ENCODE peak calls at places on chromosome 9, in nine cellular contexts. K is GM23248; R is CD4-positive, alpha-beta T cell; I is T-helper 17 cell; U is left ventricle myocardium inferior; Q is AG04450; M is stomach; B is MM.1S; S is naive thymus-derived CD4-positive, alpha-beta T cell. X is an unnamed sample.

GRCh38 chr9:88197016-88197415 is 58.7 kb upstream of the SPATA31C2 start:
- DNase-seq in R (no peak), M (no peak), S (no peak), U (no peak), B (no peak), Q (peak; percentile 23), I (no peak), K (peak; percentile 78), X (no peak)

GRCh38 chr9:18438300-18438925 is 35.5 kb upstream of the ADAMTSL1 start:
- DNase-seq in M (peak; percentile 29), B (no peak), S (no peak), I (no peak), K (peak; percentile 72), U (peak; percentile 38), Q (no peak), R (no peak), X (no peak)

GRCh38 chr9:123281659-123282342 is 13.4 kb upstream of the STRBP start:
- DNase-seq in Q (no peak), M (no peak), U (no peak), R (no peak), S (no peak), K (no peak), I (no peak), B (no peak), X (no peak)

GRCh38 chr9:84261082-84261746 is 79.3 kb downstream of the SLC28A3 start:
- DNase-seq in I (peak; percentile 16), K (peak; percentile 85), B (peak; percentile 61), M (peak; percentile 88), S (peak; percentile 31), R (peak; percentile 25), U (peak; percentile 83), Q (peak; percentile 47), X (peak; percentile 81)

GRCh38 chr9:82975176-82975575 is 87.8 kb downstream of the RASEF start:
- DNase-seq in M (no peak), Q (no peak), R (no peak), K (no peak), I (no peak), U (no peak), S (no peak), B (no peak), X (no peak)

GRCh38 chr9:18863821-18864220 is 169.2 kb downstream of the SAXO1 start:
- DNase-seq in U (no peak), K (peak; percentile 56), I (no peak), M (no peak), S (no peak), B (no peak), Q (no peak), R (no peak), X (no peak)

GRCh38 chr9:136910197-136910900 is 24.0 kb downstream of the TRAF2 start:
- DNase-seq in S (no peak), U (no peak), M (no peak), B (no peak), I (no peak), R (no peak), Q (no peak), K (no peak), X (no peak)

GRCh38 chr9:88220652-88221051 is 82.4 kb upstream of the SPATA31C2 start:
- DNase-seq in Q (no peak), R (no peak), S (no peak), B (no peak), U (no peak), I (no peak), M (no peak), K (no peak), X (no peak)

GRCh38 chr9:34984049-34984448 is 5.5 kb upstream of the DNAJB5 start:
- DNase-seq in S (peak; percentile 52), R (no peak), I (no peak), Q (no peak), U (no peak), M (no peak), K (peak; percentile 55), B (peak; percentile 36), X (no peak)

GRCh38 chr9:135046156-135047025 is 41.1 kb upstream of the OLFM1 start:
- DNase-seq in M (peak; percentile 16), Q (no peak), S (no peak), R (no peak), I (no peak), K (no peak), B (no peak), U (no peak), X (no peak)
- H3K9me3 ChIP-seq in M (no peaks in the 10 kb centered on the region), Q (peaks cover 3% of the 10 kb centered on the region), S (no peaks in the 10 kb centered on the region), R (no peaks in the 10 kb centered on the region), I (no peaks in the 10 kb centered on the region), K (no peaks in the 10 kb centered on the region), B (no peaks in the 10 kb centered on the region), U (no peaks in the 10 kb centered on the region), X (no peaks in the 10 kb centered on the region)

GRCh38 chr9:127450831-127451680 is at the start of the genes LRSAM1 and RPL12:
- DNase-seq in B (peak; percentile 95), R (peak; percentile 100), M (peak; percentile 98), I (peak; percentile 100), S (peak; percentile 98), K (peak; percentile 96), U (peak; percentile 97), Q (peak; percentile 93), X (peak; percentile 97)

GRCh38 chr9:127451681-127452480 is 571 bp downstream of the LRSAM1 start:
- DNase-seq in B (peak; percentile 40), R (no peak), Q (no peak), I (peak; percentile 22), M (peak; percentile 44), S (no peak), U (peak; percentile 46), K (peak; percentile 81), X (peak; percentile 40)

GRCh38 chr9:127449332-127449966 is 1.8 kb downstream of the RPL12 start:
- DNase-seq in S (no peak), B (no peak), U (no peak), K (peak; percentile 19), I (no peak), M (no peak), R (no peak), Q (no peak), X (no peak)

GRCh38 chr9:127448112-127448805 is 2.9 kb downstream of the RPL12 start:
- DNase-seq in Q (no peak), R (no peak), I (no peak), U (no peak), K (peak; percentile 35), B (no peak), S (no peak), M (no peak), X (no peak)

GRCh38 chr9:127450170-127450830 is 906 bp downstream of the RPL12 start:
- DNase-seq in M (peak; percentile 29), K (peak; percentile 77), B (no peak), I (no peak), Q (peak; percentile 26), S (no peak), U (no peak), R (no peak), X (no peak)
- H3K9me3 ChIP-seq in M (no peaks in the 10 kb centered on the region), K (no peaks in the 10 kb centered on the region), B (no peaks in the 10 kb centered on the region), I (peaks cover 2% of the 10 kb centered on the region), Q (peaks cover 18% of the 10 kb centered on the region), S (no peaks in the 10 kb centered on the region), U (no peaks in the 10 kb centered on the region), R (no peaks in the 10 kb centered on the region), X (no peaks in the 10 kb centered on the region)

GRCh38 chr9:137984005-137984404 is 106.4 kb downstream of the CACNA1B start:
- DNase-seq in S (no peak), U (no peak), R (no peak), Q (no peak), K (no peak), M (peak; percentile 18), I (no peak), B (no peak), X (no peak)
- H3K9me3 ChIP-seq in S (no peaks in the 10 kb centered on the region), U (peaks cover 5% of the 10 kb centered on the region), R (no peaks in the 10 kb centered on the region), Q (peaks cover 58% of the 10 kb centered on the region), K (no peaks in the 10 kb centered on the region), M (no peaks in the 10 kb centered on the region), I (no peaks in the 10 kb centered on the region), B (no peaks in the 10 kb centered on the region), X (no peaks in the 10 kb centered on the region)

GRCh38 chr9:80893190-80893589 is 796.2 kb downstream of the TLE1 start:
- DNase-seq in S (no peak), B (no peak), U (no peak), M (no peak), I (no peak), Q (no peak), K (no peak), R (no peak), X (no peak)
- H3K9me3 ChIP-seq in S (no peaks in the 10 kb centered on the region), B (no peaks in the 10 kb centered on the region), U (peaks cover 23% of the 10 kb centered on the region), M (peaks cover 9% of the 10 kb centered on the region), I (no peaks in the 10 kb centered on the region), Q (no peaks in the 10 kb centered on the region), K (no peaks in the 10 kb centered on the region), R (no peaks in the 10 kb centered on the region), X (no peaks in the 10 kb centered on the region)

GRCh38 chr9:90333226-90333625 is 309.4 kb downstream of the DIRAS2 start:
- DNase-seq in S (no peak), B (no peak), K (no peak), U (no peak), I (no peak), Q (no peak), M (no peak), R (no peak), X (no peak)
- H3K9me3 ChIP-seq in S (no peaks in the 10 kb centered on the region), B (no peaks in the 10 kb centered on the region), K (no peaks in the 10 kb centered on the region), U (no peaks in the 10 kb centered on the region), I (no peaks in the 10 kb centered on the region), Q (no peaks in the 10 kb centered on the region), M (no peaks in the 10 kb centered on the region), R (no peaks in the 10 kb centered on the region), X (no peaks in the 10 kb centered on the region)

DNA sequence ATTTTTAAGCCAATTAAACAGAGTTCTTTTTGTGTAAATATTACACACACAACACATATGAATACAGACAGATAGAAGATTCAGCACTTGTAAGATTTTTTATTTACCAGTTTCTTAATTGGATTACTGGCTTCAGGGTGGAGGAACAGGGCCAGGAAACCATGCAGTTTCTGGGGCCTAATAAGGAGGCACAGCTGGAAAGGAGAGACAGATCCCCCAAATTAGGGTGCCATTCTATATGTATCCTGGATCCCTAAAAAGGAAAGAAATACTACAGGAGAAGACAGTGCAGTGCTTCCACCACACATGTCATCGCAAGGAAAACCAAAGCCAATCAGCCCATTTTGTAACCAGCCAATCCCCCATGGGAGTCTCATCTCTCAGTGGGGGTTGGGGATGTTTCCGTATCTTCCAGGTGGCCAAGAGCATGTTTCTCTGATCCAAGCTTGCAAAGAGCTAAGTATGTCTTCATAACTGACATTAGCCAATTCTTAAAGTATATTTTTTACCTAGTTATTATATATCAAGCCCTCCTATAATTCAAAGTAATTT is 15.8 kb upstream of the ABO start:
- DNase-seq in K (no peak), S (no peak), I (no peak), B (no peak), M (no peak), Q (no peak), U (no peak), R (no peak), X (no peak)
- H3K9me3 ChIP-seq in K (no peaks in the 10 kb centered on the region), S (peaks cover 12% of the 10 kb centered on the region), I (peaks cover 5% of the 10 kb centered on the region), B (no peaks in the 10 kb centered on the region), M (peaks cover 11% of the 10 kb centered on the region), Q (peaks cover 10% of the 10 kb centered on the region), U (peaks cover 16% of the 10 kb centered on the region), R (peaks cover 25% of the 10 kb centered on the region), X (no peaks in the 10 kb centered on the region)

DNA sequence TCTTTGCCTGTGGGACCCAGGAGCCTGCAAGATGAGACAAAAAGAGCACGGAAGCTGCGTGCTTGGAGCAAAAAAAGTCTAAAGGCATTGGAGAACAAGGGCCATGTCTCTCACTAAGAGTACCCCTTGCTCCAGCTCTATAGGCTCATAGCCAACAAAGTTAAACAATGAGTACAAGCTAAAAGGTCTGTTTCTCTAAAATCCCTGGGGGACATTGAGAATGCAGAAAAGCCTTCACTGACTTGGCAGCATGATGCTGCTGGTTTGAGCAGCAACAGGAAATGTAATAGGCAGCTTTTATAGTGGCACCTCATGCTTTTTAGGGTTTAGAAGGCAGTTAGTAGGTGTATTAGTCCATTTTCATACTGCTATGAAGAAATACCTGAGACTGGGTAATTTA is 287.5 kb downstream of the SMARCA2 start:
- DNase-seq in B (no peak), S (no peak), K (no peak), R (no peak), M (no peak), Q (no peak), U (no peak), I (no peak), X (no peak)
- H3K9me3 ChIP-seq in B (no peaks in the 10 kb centered on the region), S (no peaks in the 10 kb centered on the region), K (no peaks in the 10 kb centered on the region), R (no peaks in the 10 kb centered on the region), M (no peaks in the 10 kb centered on the region), Q (no peaks in the 10 kb centered on the region), U (no peaks in the 10 kb centered on the region), I (no peaks in the 10 kb centered on the region), X (no peaks in the 10 kb centered on the region)